ENCODE peak calls at places on chromosomes 3 and 15, in six cellular contexts. C is PC-9, F is uterus, V is fibroblast of lung, L is kidney, R is astrocyte. D is an unnamed sample.

GRCh38 chr15:58590901-58591300 is 158.6 kb downstream of the ADAM10 start:
- DNase-seq in C (no peak), F (no peak), V (no peak), L (no peak), R (peak; percentile 10), D (no peak)

GRCh38 chr3:174951023-174951422 is 91.9 kb downstream of the NAALADL2 start:
- DNase-seq in C (peak; percentile 87), F (no peak), V (peak; percentile 68), L (no peak), R (peak; percentile 91), D (peak; percentile 89)

GRCh38 chr3:155382396-155383042 is 89.0 kb upstream of the STRIT1 start:
- DNase-seq in C (peak; percentile 43), F (peak; percentile 40), V (peak; percentile 66), L (no peak), R (peak; percentile 14), D (peak; percentile 63)

GRCh38 chr3:25094932-25095690 is 333.0 kb upstream of the RARB start:
- DNase-seq in C (no peak), F (no peak), V (peak; percentile 34), L (no peak), R (no peak), D (no peak)

GRCh38 chr3:191065183-191065805 is 133.7 kb upstream of the OSTN start:
- DNase-seq in C (peak; percentile 31), F (no peak), V (peak; percentile 51), L (no peak), R (peak; percentile 67), D (peak; percentile 85)

GRCh38 chr15:60580650-60581415 is 101.9 kb upstream of the ICE2 start:
- DNase-seq in C (no peak), F (no peak), V (no peak), L (no peak), R (no peak), D (no peak)

GRCh38 chr3:111803123-111803593 is 55.9 kb upstream of the PHLDB2 start:
- DNase-seq in C (peak; percentile 98), F (peak; percentile 77), V (peak; percentile 99), L (peak; percentile 93), R (peak; percentile 100), D (peak; percentile 97)

GRCh38 chr15:89141885-89142284 is 53.6 kb downstream of the ABHD2 start:
- DNase-seq in C (no peak), F (no peak), V (no peak), L (no peak), R (no peak), D (no peak)

GRCh38 chr3:149592758-149593240 is 65.0 kb downstream of the WWTR1 start:
- DNase-seq in C (no peak), F (no peak), V (no peak), L (no peak), R (peak; percentile 70), D (no peak)

GRCh38 chr15:68578960-68579935 is at the start of gene CORO2B:
- DNase-seq in C (no peak), F (peak; percentile 61), V (peak; percentile 56), L (peak; percentile 83), R (peak; percentile 41), D (no peak)

GRCh38 chr15:64344651-64345262 is 11.2 kb downstream of the CSNK1G1 start:
- DNase-seq in C (no peak), F (no peak), V (peak; percentile 43), L (no peak), R (peak; percentile 51), D (peak; percentile 67)

GRCh38 chr15:66594344-66594743 is 28.5 kb upstream of the LCTL start:
- DNase-seq in C (no peak), F (no peak), V (no peak), L (peak; percentile 37), R (no peak), D (no peak)

GRCh38 chr15:80780416-80781221 is 1.4 kb downstream of the CEMIP start:
- DNase-seq in C (no peak), F (no peak), V (peak; percentile 53), L (peak; percentile 84), R (peak; percentile 61), D (peak; percentile 20)

GRCh38 chr3:46496745-46497555 is 826 bp upstream of the RTP3 start:
- DNase-seq in C (no peak), F (no peak), V (peak; percentile 20), L (no peak), R (no peak), D (peak; percentile 20)

GRCh38 chr3:152316318-152316717 is 47.6 kb downstream of the MBNL1 start:
- DNase-seq in C (peak; percentile 13), F (no peak), V (no peak), L (no peak), R (no peak), D (no peak)

GRCh38 chr15:80121546-80121945 is 31.3 kb upstream of the FAH start:
- DNase-seq in C (no peak), F (no peak), V (no peak), L (no peak), R (no peak), D (peak; percentile 5)

GRCh38 chr3:117853923-117854322 is 1144.3 kb downstream of the TUSC7 start:
- DNase-seq in C (peak; percentile 45), F (no peak), V (peak; percentile 87), L (no peak), R (peak; percentile 87), D (peak; percentile 90)

GRCh38 chr3:3753416-3753815 is 45.8 kb upstream of the LRRN1 start:
- DNase-seq in C (no peak), F (no peak), V (no peak), L (no peak), R (peak; percentile 6), D (no peak)

DNA sequence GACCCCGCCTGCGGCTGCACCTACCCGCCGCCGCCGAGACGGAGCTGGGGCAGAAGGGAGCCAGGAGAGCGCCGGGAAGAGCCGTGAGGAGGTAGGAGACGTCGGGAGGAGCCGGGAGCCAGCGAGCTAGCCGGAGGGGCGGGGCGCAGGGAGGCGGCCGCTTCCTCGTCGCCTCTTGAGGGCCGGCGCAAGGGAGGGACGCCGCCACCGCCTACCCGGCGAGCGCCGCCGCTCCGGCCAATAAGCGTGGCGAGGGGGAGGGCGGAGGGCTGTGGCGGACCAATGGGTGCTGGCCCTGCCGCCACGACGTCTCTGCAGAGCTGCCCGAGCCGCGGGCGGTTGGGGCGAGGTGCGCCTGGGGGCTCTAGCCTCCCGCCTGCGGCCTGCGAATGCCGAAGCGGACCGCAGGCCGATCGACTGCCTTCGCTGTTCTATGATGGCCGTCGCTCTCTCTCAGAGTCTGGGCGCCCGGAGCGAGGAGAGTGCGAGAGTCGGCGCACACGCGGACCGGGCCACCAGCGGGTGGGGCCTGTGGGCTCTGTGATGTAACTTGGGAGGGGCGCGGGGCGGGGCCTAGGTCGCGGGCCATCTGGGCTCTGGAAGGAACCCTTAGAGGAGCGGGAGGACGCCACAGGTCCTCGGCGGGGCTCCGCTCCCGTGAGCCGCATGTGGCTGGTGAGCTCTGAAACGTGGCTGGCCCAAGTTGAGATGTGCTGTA is 72.7 kb upstream of the MAP4 start:
- DNase-seq in C (peak; percentile 88), F (peak; percentile 97), V (peak; percentile 96), L (peak; percentile 99), R (peak; percentile 93), D (peak; percentile 89)
- TF ChIP-seq CTCF in C (peak; percentile 3), F (no peak), V (no peak), L (no peak), R (no peak), D (no peak)

GRCh38 chr15:53536479-53537120 is 222.9 kb downstream of the WDR72 start:
- DNase-seq in C (peak; percentile 40), F (no peak), V (no peak), L (no peak), R (no peak), D (no peak)

GRCh38 chr15:53534105-53534839 is 225.2 kb downstream of the WDR72 start:
- DNase-seq in C (peak; percentile 40), F (no peak), V (no peak), L (no peak), R (no peak), D (peak; percentile 61)

GRCh38 chr15:53535886-53536285 is 223.6 kb downstream of the WDR72 start:
- DNase-seq in C (no peak), F (no peak), V (no peak), L (no peak), R (no peak), D (no peak)

GRCh38 chr15:53539878-53540277 is 219.6 kb downstream of the WDR72 start:
- DNase-seq in C (peak; percentile 34), F (no peak), V (no peak), L (no peak), R (no peak), D (peak; percentile 37)
- H3K4me3 ChIP-seq in C (no peak overlapping the region), F (no peak overlapping the region), V (no peak overlapping the region), L (no peak overlapping the region), R (no peak overlapping the region), D (no peak overlapping the region)

GRCh38 chr3:13317596-13318320 is 102.4 kb downstream of the NUP210 start:
- DNase-seq in C (no peak), F (no peak), V (no peak), L (no peak), R (no peak), D (no peak)

GRCh38 chr3:13314877-13315276 is 105.2 kb downstream of the NUP210 start:
- DNase-seq in C (no peak), F (no peak), V (no peak), L (no peak), R (no peak), D (no peak)

GRCh38 chr3:13316603-13317002 is 103.5 kb downstream of the NUP210 start:
- DNase-seq in C (no peak), F (no peak), V (no peak), L (no peak), R (no peak), D (no peak)

GRCh38 chr3:13309004-13309403 is 111.1 kb downstream of the NUP210 start:
- DNase-seq in C (no peak), F (no peak), V (no peak), L (peak; percentile 18), R (no peak), D (no peak)

DNA sequence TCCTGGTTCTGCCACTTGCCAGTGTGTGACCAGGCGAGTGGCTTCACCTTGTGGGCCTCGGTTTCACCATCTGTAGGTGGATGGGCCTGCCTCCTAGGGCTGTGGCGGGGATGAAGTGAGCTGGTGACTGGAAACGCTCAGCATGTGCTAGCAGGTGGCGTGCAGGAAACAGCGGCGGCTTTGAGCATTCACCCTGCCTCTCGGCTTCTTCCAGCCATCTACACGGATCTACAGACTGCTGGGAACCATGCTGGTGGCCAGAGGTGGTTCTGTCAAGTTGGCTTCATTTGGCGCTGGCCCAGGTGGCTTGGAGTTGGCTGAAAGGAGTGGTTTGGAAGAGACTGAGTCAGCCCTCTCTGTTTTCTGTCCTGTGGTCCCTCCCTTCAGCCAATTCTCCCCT is 106.3 kb downstream of the NUP210 start:
- DNase-seq in C (no peak), F (no peak), V (no peak), L (no peak), R (no peak), D (no peak)
- H3K36me3 ChIP-seq in C (peaks cover 8% of the 10 kb centered on the region), F (no peaks in the 10 kb centered on the region), V (no peaks in the 10 kb centered on the region), L (peaks cover 3% of the 10 kb centered on the region), R (no peaks in the 10 kb centered on the region), D (no peaks in the 10 kb centered on the region)

DNA sequence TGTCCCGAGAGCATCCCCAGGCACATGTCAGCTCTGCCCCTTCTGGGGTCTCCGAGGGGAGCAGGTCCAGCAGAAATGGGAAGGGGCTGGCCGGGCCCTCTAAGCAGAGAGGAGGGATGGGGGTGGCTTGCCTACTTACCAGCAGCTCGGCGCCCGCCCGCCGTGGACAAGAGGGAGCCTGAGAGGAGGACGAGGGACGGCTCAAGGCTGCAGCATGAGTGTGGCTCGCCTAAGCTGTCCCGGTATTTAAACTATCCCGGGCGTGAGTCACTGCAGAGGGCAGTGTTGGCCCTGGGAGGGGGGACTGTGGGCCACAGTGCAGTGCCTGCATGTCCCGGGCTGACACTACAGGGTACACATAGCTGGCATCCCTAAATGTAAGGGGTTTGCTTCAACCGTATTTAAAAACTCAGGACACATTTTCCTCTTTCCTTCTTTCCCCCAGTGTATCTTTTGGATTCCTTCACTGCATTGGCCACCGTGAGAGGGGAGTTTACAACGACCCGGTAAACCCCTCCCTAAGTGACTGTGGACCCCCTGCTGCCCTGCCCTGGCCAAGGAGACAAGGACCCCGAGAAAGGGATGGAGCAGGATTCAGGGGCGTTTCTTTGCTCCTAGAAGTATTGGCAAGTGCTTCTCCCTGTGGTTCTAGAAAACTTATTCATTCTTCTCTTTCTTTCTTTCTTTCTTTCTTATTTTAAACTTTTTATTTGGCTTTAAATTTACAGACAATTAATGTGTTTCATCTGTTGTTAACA is at the start of gene LRRC15:
- DNase-seq in C (peak; percentile 64), F (no peak), V (peak; percentile 33), L (peak; percentile 58), R (peak; percentile 63), D (peak; percentile 38)
- TF ChIP-seq CTCF in C (no peak), F (no peak), V (no peak), L (no peak), R (no peak), D (no peak)